ENCODE peak calls at places on chromosomes 3 and 15, in seven cellular contexts. K is PC-3; L is adrenal gland; H is IMR-90; F is CD4-positive, CD25-positive, alpha-beta regulatory T cell; I is stomach; D is kidney epithelial cell. O is an unnamed sample.

GRCh38 chr3:42595682-42596081 is 4.8 kb upstream of the NKTR start:
- DNase-seq in K (no peak), I (no peak), D (no peak), H (no peak), F (no peak), L (no peak), O (no peak)

GRCh38 chr15:43943511-43943910 is 116.7 kb downstream of the WDR76 start:
- DNase-seq in D (no peak), I (no peak), L (no peak), H (peak; percentile 77), K (no peak), F (no peak), O (no peak)

GRCh38 chr3:86578071-86578470 is 412.9 kb downstream of the VGLL3 start:
- DNase-seq in L (no peak), H (no peak), D (no peak), I (no peak), K (peak; percentile 47), F (no peak), O (no peak)

GRCh38 chr15:78242128-78242527 is 7.8 kb upstream of the ACSBG1 start:
- DNase-seq in L (no peak), K (peak; percentile 20), I (no peak), D (no peak), F (no peak), H (no peak), O (no peak)

GRCh38 chr3:130658666-130659065 is 88.0 kb downstream of the PIK3R4 start:
- DNase-seq in F (no peak), H (peak; percentile 36), D (peak; percentile 63), K (peak; percentile 19), L (peak; percentile 25), I (no peak), O (no peak)

GRCh38 chr3:13852638-13853009 is 27.2 kb downstream of the WNT7A start:
- DNase-seq in F (no peak), H (no peak), L (no peak), D (no peak), K (peak; percentile 73), I (no peak), O (no peak)

GRCh38 chr15:68258684-68259083 is 18.9 kb upstream of the FEM1B start:
- DNase-seq in I (no peak), L (peak; percentile 33), F (no peak), H (no peak), D (no peak), K (no peak), O (no peak)

GRCh38 chr3:124281453-124282316 is 289.8 kb upstream of the ROPN1 start:
- DNase-seq in F (no peak), I (no peak), H (peak; percentile 55), D (no peak), K (peak; percentile 74), L (no peak), O (no peak)

GRCh38 chr3:184609861-184610365 is 48.3 kb downstream of the EPHB3 start:
- DNase-seq in H (no peak), D (no peak), K (no peak), I (no peak), F (no peak), L (no peak), O (no peak)

GRCh38 chr3:42690191-42690590 is 4.9 kb downstream of the KLHL40 start:
- DNase-seq in K (no peak), D (no peak), L (no peak), I (no peak), F (no peak), H (no peak), O (no peak)

GRCh38 chr3:110624571-110624970 is 447.0 kb upstream of the NECTIN3 start:
- DNase-seq in I (no peak), H (peak; percentile 68), F (no peak), D (no peak), L (no peak), K (no peak), O (no peak)

GRCh38 chr15:67183443-67184169 is 70.9 kb downstream of the AAGAB start:
- DNase-seq in L (no peak), F (no peak), H (peak; percentile 78), D (no peak), I (no peak), K (no peak), O (no peak)
- H3K36me3 ChIP-seq in L (no peaks in the 10 kb centered on the region), F (peaks cover 74% of the 10 kb centered on the region), H (peaks cover 86% of the 10 kb centered on the region), D (peaks cover 12% of the 10 kb centered on the region), I (peaks cover 22% of the 10 kb centered on the region), K (peaks cover 66% of the 10 kb centered on the region), O (peaks cover 27% of the 10 kb centered on the region)

DNA sequence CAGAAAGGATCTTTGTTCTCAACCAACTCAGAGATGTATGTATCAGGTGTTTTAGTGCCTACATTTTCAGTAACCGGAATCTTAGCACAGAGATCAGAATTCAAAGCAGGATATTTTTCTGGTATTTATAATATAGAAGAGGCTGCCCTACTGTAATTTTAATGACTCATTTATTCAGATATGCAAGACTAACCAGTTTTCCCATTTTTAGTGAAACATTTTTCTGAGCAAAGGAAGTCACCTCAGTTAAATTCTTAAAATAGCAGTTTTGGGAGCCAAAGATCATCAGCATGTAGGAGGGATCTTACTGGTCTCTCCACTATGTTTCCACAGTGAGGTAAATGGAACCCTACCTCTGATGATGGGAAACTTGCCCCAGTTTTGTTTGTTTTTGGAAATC is 42.0 kb downstream of the SRP14 start:
- DNase-seq in I (no peak), H (peak; percentile 56), K (peak; percentile 56), F (no peak), D (no peak), L (no peak), O (no peak)
- H3K36me3 ChIP-seq in I (peaks cover 31% of the 10 kb centered on the region), H (peaks cover 35% of the 10 kb centered on the region), K (peaks cover 48% of the 10 kb centered on the region), F (peaks cover 14% of the 10 kb centered on the region), D (peaks cover 4% of the 10 kb centered on the region), L (peaks cover 49% of the 10 kb centered on the region), O (peaks cover 22% of the 10 kb centered on the region)

GRCh38 chr3:126016616-126017015 is 47.6 kb downstream of the ROPN1B start:
- DNase-seq in L (no peak), F (no peak), I (no peak), K (no peak), D (no peak), H (no peak), O (no peak)
- H3K36me3 ChIP-seq in L (no peaks in the 10 kb centered on the region), F (peaks cover 51% of the 10 kb centered on the region), I (no peaks in the 10 kb centered on the region), K (no peaks in the 10 kb centered on the region), D (no peaks in the 10 kb centered on the region), H (peaks cover 3% of the 10 kb centered on the region), O (no peaks in the 10 kb centered on the region)

DNA sequence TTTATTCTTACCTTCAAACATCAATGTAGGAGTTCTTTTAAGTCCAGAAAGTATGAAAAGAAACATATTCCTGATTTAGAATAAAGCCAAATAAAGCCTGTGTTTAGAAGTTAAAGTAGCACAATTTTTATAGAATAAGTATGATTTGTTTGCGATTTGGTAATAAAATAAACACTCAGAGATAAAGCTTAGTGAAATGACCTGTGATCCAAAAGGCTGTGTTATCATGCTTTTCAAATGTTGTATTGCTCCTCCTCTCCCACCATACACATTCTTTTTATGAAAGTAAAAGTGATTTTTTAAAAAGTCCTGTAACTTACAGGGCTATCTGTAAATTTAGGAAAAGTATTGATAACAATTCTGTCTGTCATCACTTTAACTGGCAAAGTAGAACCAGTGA is 138.6 kb upstream of the CGNL1 start:
- DNase-seq in H (no peak), F (no peak), I (no peak), L (no peak), K (no peak), D (no peak), O (no peak)
- H3K36me3 ChIP-seq in H (peaks cover 12% of the 10 kb centered on the region), F (peaks cover 22% of the 10 kb centered on the region), I (no peaks in the 10 kb centered on the region), L (peaks cover 20% of the 10 kb centered on the region), K (no peaks in the 10 kb centered on the region), D (no peaks in the 10 kb centered on the region), O (peaks cover 19% of the 10 kb centered on the region)

GRCh38 chr3:33496449-33496848 is 56.2 kb upstream of the UBP1 start:
- DNase-seq in F (no peak), H (no peak), I (no peak), K (no peak), L (no peak), D (no peak), O (no peak)
- H3K36me3 ChIP-seq in F (peaks cover 22% of the 10 kb centered on the region), H (peaks cover 3% of the 10 kb centered on the region), I (peaks cover 2% of the 10 kb centered on the region), K (no peaks in the 10 kb centered on the region), L (peaks cover 10% of the 10 kb centered on the region), D (no peaks in the 10 kb centered on the region), O (no peaks in the 10 kb centered on the region)

DNA sequence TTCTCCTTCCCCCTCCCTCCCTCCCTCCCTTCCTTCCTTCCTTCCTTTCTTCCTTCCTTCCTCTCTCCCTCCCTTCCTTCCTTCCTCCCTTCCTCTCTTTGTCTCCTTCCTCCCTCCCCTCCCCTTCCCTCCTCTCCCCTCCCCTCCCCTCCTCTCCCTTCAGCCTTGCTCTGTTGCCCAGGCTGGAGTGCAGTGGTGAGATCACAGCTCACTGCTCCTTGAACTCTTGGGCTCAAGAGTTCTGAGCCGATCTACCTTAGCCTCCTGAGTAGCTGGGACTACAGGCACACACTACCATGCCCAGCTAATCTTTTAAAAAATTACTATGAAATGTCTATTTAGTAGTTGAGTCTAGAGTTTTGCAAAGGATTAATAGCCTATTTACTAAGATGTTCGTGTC is 32.2 kb downstream of the SQOR start:
- DNase-seq in F (no peak), D (no peak), I (no peak), H (no peak), K (no peak), L (no peak), O (no peak)
- H3K36me3 ChIP-seq in F (peaks cover 69% of the 10 kb centered on the region), D (peaks cover 3% of the 10 kb centered on the region), I (peaks cover 23% of the 10 kb centered on the region), H (peaks cover 7% of the 10 kb centered on the region), K (no peaks in the 10 kb centered on the region), L (peaks cover 12% of the 10 kb centered on the region), O (peaks cover 28% of the 10 kb centered on the region)

DNA sequence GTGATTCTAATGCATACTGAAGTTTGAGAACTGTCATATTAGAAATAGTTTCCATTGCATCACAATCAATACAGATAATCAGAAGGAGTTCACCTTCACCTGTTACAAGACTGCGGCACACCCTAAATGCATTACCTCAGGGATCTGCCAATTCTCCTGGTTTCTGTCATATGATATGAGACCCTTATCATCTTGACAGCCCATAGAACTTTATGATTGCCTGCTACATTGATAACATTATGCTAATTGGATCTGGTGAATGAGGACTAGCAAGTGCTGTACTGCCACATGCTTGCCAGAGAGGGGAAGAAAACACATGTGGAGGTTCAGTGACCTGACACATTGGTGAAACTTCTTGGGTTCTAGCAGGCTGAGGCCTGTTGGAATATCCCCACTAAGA is 41.4 kb downstream of the FAH start:
- DNase-seq in F (no peak), H (no peak), I (no peak), D (no peak), L (no peak), K (no peak), O (no peak)
- H3K36me3 ChIP-seq in F (no peaks in the 10 kb centered on the region), H (no peaks in the 10 kb centered on the region), I (no peaks in the 10 kb centered on the region), D (no peaks in the 10 kb centered on the region), L (no peaks in the 10 kb centered on the region), K (no peaks in the 10 kb centered on the region), O (no peaks in the 10 kb centered on the region)

GRCh38 chr3:49119036-49119435 is 1.6 kb downstream of the USP19 start:
- DNase-seq in L (peak; percentile 63), D (no peak), H (no peak), I (no peak), F (no peak), K (no peak), O (no peak)
- H3K36me3 ChIP-seq in L (peaks cover 79% of the 10 kb centered on the region), D (peaks cover 7% of the 10 kb centered on the region), H (peaks cover 74% of the 10 kb centered on the region), I (peaks cover 78% of the 10 kb centered on the region), F (peaks cover 48% of the 10 kb centered on the region), K (peaks cover 44% of the 10 kb centered on the region), O (peaks cover 61% of the 10 kb centered on the region)

O was measured in pancreas.